ENCODE peak calls at places on chromosomes 13 and 19, in nine cellular contexts. G, C, A, J, F, Q, B, Y and E are unnamed samples.

GRCh38 chr19:17214531-17215124 is 529 bp upstream of the USE1 start:
- DNase-seq in G (no peak), C (no peak), A (no peak), J (no peak), F (no peak), Q (no peak), B (no peak), Y (no peak), E (no peak)

GRCh38 chr19:14366529-14366928 is 14.7 kb upstream of the ADGRE5 start:
- DNase-seq in G (no peak), C (no peak), A (peak; percentile 68), J (peak; percentile 85), F (peak; percentile 86), Q (peak; percentile 70), B (peak; percentile 81), Y (peak; percentile 54), E (peak; percentile 0)

GRCh38 chr19:7654401-7654800 is 14.4 kb upstream of the RETN start:
- DNase-seq in G (no peak), C (peak; percentile 87), A (no peak), J (no peak), F (no peak), Q (peak; percentile 23), B (no peak), Y (no peak), E (peak; percentile 29)

GRCh38 chr19:746956-747355 is 4.0 kb upstream of the MISP start:
- DNase-seq in G (no peak), C (no peak), A (no peak), J (no peak), F (no peak), Q (no peak), B (no peak), Y (no peak), E (no peak)

GRCh38 chr13:24254151-24254810 is 55.1 kb upstream of the C1QTNF9 start:
- DNase-seq in G (no peak), C (no peak), A (no peak), J (no peak), F (no peak), Q (no peak), B (no peak), Y (no peak), E (no peak)

GRCh38 chr13:33169273-33169980 is 116.1 kb downstream of the STARD13 start:
- DNase-seq in G (no peak), C (peak; percentile 22), A (no peak), J (no peak), F (peak; percentile 20), Q (peak; percentile 69), B (no peak), Y (peak; percentile 32), E (peak; percentile 53)

GRCh38 chr19:281992-282391 is 9.2 kb downstream of the PLPP2 start:
- DNase-seq in G (no peak), C (no peak), A (no peak), J (no peak), F (no peak), Q (no peak), B (no peak), Y (no peak), E (no peak)

GRCh38 chr13:41694902-41695301 is 237.6 kb downstream of the RGCC start:
- DNase-seq in G (peak; percentile 19), C (peak; percentile 19), A (peak; percentile 50), J (no peak), F (peak; percentile 67), Q (peak; percentile 78), B (no peak), Y (peak; percentile 57), E (peak; percentile 79)

GRCh38 chr13:51240178-51240577 is 18.0 kb downstream of the FAM124A start:
- DNase-seq in G (no peak), C (no peak), A (no peak), J (no peak), F (no peak), Q (no peak), B (no peak), Y (no peak), E (no peak)

GRCh38 chr19:53868091-53868891 is 608 bp downstream of the MYADM start:
- DNase-seq in G (peak; percentile 91), C (peak; percentile 33), A (peak; percentile 59), J (no peak), F (no peak), Q (peak; percentile 79), B (no peak), Y (peak; percentile 84), E (peak; percentile 56)

GRCh38 chr19:55178781-55179569 is 1.1 kb downstream of the SYT5 start:
- DNase-seq in G (peak; percentile 91), C (peak; percentile 91), A (peak; percentile 84), J (peak; percentile 82), F (no peak), Q (peak; percentile 87), B (peak; percentile 84), Y (peak; percentile 93), E (peak; percentile 86)

GRCh38 chr19:40726279-40726678 is 9.4 kb downstream of the ITPKC start:
- DNase-seq in G (no peak), C (peak; percentile 92), A (no peak), J (no peak), F (no peak), Q (no peak), B (no peak), Y (no peak), E (no peak)

GRCh38 chr19:35144600-35145436 is 1.8 kb downstream of the FXYD7 start:
- DNase-seq in G (peak; percentile 92), C (no peak), A (peak; percentile 66), J (no peak), F (no peak), Q (peak; percentile 68), B (no peak), Y (no peak), E (no peak)

GRCh38 chr19:18229474-18229873 is 3.2 kb upstream of the PDE4C start:
- DNase-seq in G (no peak), C (no peak), A (no peak), J (no peak), F (no peak), Q (no peak), B (no peak), Y (no peak), E (no peak)

GRCh38 chr19:8209111-8209964 is at the start of gene CERS4:
- DNase-seq in G (peak; percentile 43), C (peak; percentile 32), A (peak; percentile 86), J (peak; percentile 50), F (no peak), Q (peak; percentile 76), B (peak; percentile 74), Y (peak; percentile 62), E (no peak)

GRCh38 chr13:69618393-69618792 is 489.2 kb upstream of the ATXN8OS start:
- DNase-seq in G (no peak), C (no peak), A (no peak), J (no peak), F (no peak), Q (no peak), B (no peak), Y (no peak), E (no peak)

GRCh38 chr13:80105350-80105749 is 235.6 kb downstream of the SPRY2 start:
- DNase-seq in G (no peak), C (no peak), A (no peak), J (no peak), F (no peak), Q (no peak), B (no peak), Y (no peak), E (no peak)

GRCh38 chr19:38251564-38252051 is 4.6 kb downstream of the PPP1R14A start:
- DNase-seq in G (no peak), C (no peak), A (peak; percentile 24), J (no peak), F (no peak), Q (no peak), B (no peak), Y (no peak), E (no peak)

GRCh38 chr19:35509018-35509652 is 4.3 kb downstream of the DMKN start:
- DNase-seq in G (no peak), C (no peak), A (peak; percentile 89), J (peak; percentile 20), F (no peak), Q (peak; percentile 78), B (no peak), Y (no peak), E (no peak)

GRCh38 chr13:72204291-72204690 is 337.3 kb upstream of the DACH1 start:
- DNase-seq in G (no peak), C (no peak), A (no peak), J (no peak), F (no peak), Q (no peak), B (no peak), Y (no peak), E (peak; percentile 76)

GRCh38 chr13:31409678-31410356 is 210.0 kb downstream of the B3GLCT start:
- DNase-seq in G (no peak), C (no peak), A (no peak), J (no peak), F (no peak), Q (no peak), B (no peak), Y (no peak), E (no peak)

GRCh38 chr19:52102782-52103181 is 7.2 kb upstream of the ZNF841 start:
- DNase-seq in G (no peak), C (no peak), A (no peak), J (no peak), F (no peak), Q (no peak), B (no peak), Y (no peak), E (no peak)

GRCh38 chr19:50449236-50449899 is 16.7 kb downstream of the MYBPC2 start:
- DNase-seq in G (no peak), C (no peak), A (no peak), J (no peak), F (no peak), Q (peak; percentile 85), B (no peak), Y (no peak), E (no peak)

GRCh38 chr13:41222259-41222852 is 28.0 kb upstream of the KBTBD7 start:
- DNase-seq in G (peak; percentile 40), C (peak; percentile 49), A (peak; percentile 59), J (peak; percentile 19), F (peak; percentile 20), Q (peak; percentile 22), B (peak; percentile 25), Y (peak; percentile 35), E (peak; percentile 52)

GRCh38 chr13:30107126-30107525 is 200.2 kb downstream of the KATNAL1 start:
- DNase-seq in G (no peak), C (no peak), A (no peak), J (no peak), F (no peak), Q (no peak), B (no peak), Y (no peak), E (no peak)

GRCh38 chr13:107883561-107884175 is 331.7 kb downstream of the LIG4 start:
- DNase-seq in G (no peak), C (no peak), A (no peak), J (no peak), F (no peak), Q (peak; percentile 83), B (no peak), Y (peak; percentile 46), E (no peak)

GRCh38 chr19:27779953-27780352 is 1433.0 kb downstream of the UQCRFS1 start:
- DNase-seq in G (no peak), C (no peak), A (no peak), J (no peak), F (no peak), Q (no peak), B (no peak), Y (no peak), E (no peak)

GRCh38 chr19:15371786-15372380 is 7.7 kb downstream of the AKAP8 start:
- DNase-seq in G (no peak), C (no peak), A (no peak), J (no peak), F (no peak), Q (no peak), B (no peak), Y (no peak), E (no peak)

GRCh38 chr19:10294368-10294697 is 4.6 kb downstream of the ICAM5 start:
- DNase-seq in G (no peak), C (no peak), A (no peak), J (no peak), F (no peak), Q (no peak), B (no peak), Y (no peak), E (no peak)

GRCh38 chr19:19040417-19040816 is 7.0 kb downstream of the ARMC6 start:
- DNase-seq in G (no peak), C (no peak), A (peak; percentile 91), J (no peak), F (no peak), Q (no peak), B (no peak), Y (peak; percentile 63), E (peak; percentile 68)

GRCh38 chr13:47094734-47095434 is 198.0 kb upstream of the HTR2A start:
- DNase-seq in G (no peak), C (no peak), A (no peak), J (no peak), F (no peak), Q (no peak), B (no peak), Y (no peak), E (no peak)